ENCODE peak calls at places on chromosome 1, in eight cellular contexts. I is stomach, Q is lung, K is tibial artery, C is heart left ventricle, B is PC-3, D is astrocyte, G is AG04450. X is an unnamed sample.

GRCh38 chr1:186308264-186309060 is 66.6 kb downstream of the TPR start:
- DNase-seq in C (no peak), B (no peak), I (no peak), Q (no peak), K (no peak), D (no peak), G (no peak), X (no peak)

GRCh38 chr1:26387447-26387846 is 14.9 kb upstream of the ZNF683 start:
- DNase-seq in I (no peak), C (no peak), D (peak; percentile 47), B (peak; percentile 97), K (no peak), G (no peak), Q (no peak), X (no peak)

GRCh38 chr1:45722809-45723208 is 27.6 kb downstream of the IPP start:
- DNase-seq in I (no peak), Q (no peak), B (no peak), D (peak; percentile 4), C (no peak), K (no peak), G (no peak), X (no peak)

GRCh38 chr1:213666113-213666512 is 321.7 kb upstream of the PROX1 start:
- DNase-seq in I (no peak), C (no peak), B (no peak), D (no peak), K (no peak), Q (no peak), G (no peak), X (no peak)

GRCh38 chr1:246355421-246356230 is 151.5 kb downstream of the SMYD3 start:
- DNase-seq in Q (no peak), G (no peak), K (no peak), B (no peak), C (no peak), D (peak; percentile 51), I (no peak), X (no peak)

GRCh38 chr1:234599617-234600417 is 10.2 kb downstream of the IRF2BP2 start:
- DNase-seq in D (peak; percentile 82), I (peak; percentile 89), B (peak; percentile 77), Q (peak; percentile 82), K (peak; percentile 83), G (no peak), C (peak; percentile 96), X (peak; percentile 78)

GRCh38 chr1:243529512-243529911 is 273.7 kb downstream of the SDCCAG8 start:
- DNase-seq in B (no peak), K (no peak), Q (no peak), D (no peak), I (no peak), G (no peak), C (no peak), X (no peak)

GRCh38 chr1:101166583-101167120 is 70.2 kb upstream of the S1PR1 start:
- DNase-seq in B (no peak), K (no peak), D (peak; percentile 11), G (no peak), I (no peak), Q (no peak), C (no peak), X (no peak)

GRCh38 chr1:220767312-220768126 is 19.2 kb upstream of the MTARC1 start:
- DNase-seq in B (no peak), D (no peak), Q (no peak), G (peak; percentile 24), K (no peak), C (no peak), I (no peak), X (no peak)

GRCh38 chr1:12275370-12275769 is 45.5 kb downstream of the VPS13D start:
- DNase-seq in K (peak; percentile 42), B (peak; percentile 37), C (peak; percentile 42), I (peak; percentile 30), Q (no peak), G (no peak), D (no peak), X (peak; percentile 21)

GRCh38 chr1:15418811-15419515 is 9.3 kb downstream of the EFHD2 start:
- DNase-seq in B (no peak), Q (no peak), G (no peak), K (no peak), I (peak; percentile 86), D (peak; percentile 44), C (no peak), X (peak; percentile 73)

GRCh38 chr1:53285969-53286760 is 41.7 kb downstream of the LRP8 start:
- DNase-seq in K (no peak), G (no peak), C (no peak), B (no peak), D (no peak), I (no peak), Q (no peak), X (no peak)

GRCh38 chr1:152458384-152459185 is 44.5 kb upstream of the CRNN start:
- DNase-seq in B (peak; percentile 94), I (peak; percentile 84), K (peak; percentile 79), G (peak; percentile 23), Q (peak; percentile 76), C (peak; percentile 70), D (peak; percentile 45), X (peak; percentile 66)

DNA sequence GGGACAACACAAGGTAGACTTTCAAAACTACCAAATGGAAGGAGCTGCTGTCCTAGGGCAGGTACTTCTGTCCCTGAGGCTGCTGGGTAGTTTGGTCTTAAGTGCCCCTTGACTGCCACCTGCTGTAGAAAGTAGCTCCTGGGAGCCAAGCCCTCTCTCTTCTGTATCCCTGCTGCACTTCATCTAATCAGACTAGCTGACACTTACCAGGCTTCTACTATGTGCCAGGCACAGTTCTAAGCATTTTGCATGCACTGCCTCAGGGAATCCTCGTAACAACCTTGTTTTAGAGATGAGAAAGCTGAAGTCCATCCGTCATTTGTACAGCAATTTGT is 15.9 kb upstream of the SRSF4 start:
- DNase-seq in I (peak; percentile 40), K (no peak), D (no peak), G (no peak), B (peak; percentile 60), Q (peak; percentile 46), C (no peak), X (no peak)
- TF ChIP-seq CTCF in I (no peak), K (no peak), D (peak; percentile 34), G (peak; percentile 58), B (peak; percentile 67), Q (no peak), C (peak; percentile 27), X (no peak)

DNA sequence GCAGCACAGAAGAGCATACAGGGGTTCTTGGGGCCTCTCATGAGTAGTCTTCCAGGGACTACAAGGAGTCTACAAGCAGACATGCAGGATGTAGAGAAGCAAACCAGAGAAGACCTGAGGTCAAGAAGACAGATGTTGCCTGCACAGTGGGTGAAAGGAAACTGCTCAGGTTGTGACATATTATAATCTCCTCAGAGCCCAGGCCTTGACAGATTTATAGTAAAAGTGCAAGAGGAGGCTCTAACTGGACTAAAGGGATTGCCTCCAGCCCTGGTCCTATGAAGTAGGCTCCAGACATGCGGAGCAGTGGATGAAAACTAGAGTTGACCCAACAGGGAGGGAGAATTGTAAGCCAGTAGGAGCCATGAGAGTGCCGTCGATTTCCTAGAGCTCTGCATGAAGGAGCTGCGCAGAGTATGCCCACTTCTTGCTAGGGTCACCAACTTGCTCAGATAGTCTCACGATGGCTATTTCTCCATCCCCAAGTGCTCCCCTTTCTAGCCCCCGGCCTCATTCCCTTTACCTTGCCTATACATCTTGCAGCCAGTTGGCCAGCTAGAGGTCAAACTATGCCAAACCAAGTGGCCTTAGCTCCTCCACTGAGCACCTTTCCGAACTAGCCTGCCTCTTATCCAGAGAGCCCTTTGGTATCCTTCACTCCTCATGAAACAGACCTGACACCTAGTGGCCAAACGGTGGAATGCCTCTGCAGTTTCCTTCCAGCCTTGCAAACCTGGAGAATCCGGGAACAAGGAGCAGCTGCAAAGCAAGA is 36.2 kb upstream of the IPO9 start:
- DNase-seq in K (peak; percentile 83), Q (peak; percentile 82), D (peak; percentile 68), B (peak; percentile 83), G (peak; percentile 65), C (peak; percentile 64), I (peak; percentile 81), X (peak; percentile 88)
- H3K27ac ChIP-seq in K (peak overlapping the region; percentile 66), Q (peak overlapping the region; percentile 75), D (peak overlapping the region; percentile 66), B (no peak overlapping the region), G (no peak overlapping the region), C (peak overlapping the region; percentile 80), I (peak overlapping the region; percentile 60), X (peak overlapping the region; percentile 75)

DNA sequence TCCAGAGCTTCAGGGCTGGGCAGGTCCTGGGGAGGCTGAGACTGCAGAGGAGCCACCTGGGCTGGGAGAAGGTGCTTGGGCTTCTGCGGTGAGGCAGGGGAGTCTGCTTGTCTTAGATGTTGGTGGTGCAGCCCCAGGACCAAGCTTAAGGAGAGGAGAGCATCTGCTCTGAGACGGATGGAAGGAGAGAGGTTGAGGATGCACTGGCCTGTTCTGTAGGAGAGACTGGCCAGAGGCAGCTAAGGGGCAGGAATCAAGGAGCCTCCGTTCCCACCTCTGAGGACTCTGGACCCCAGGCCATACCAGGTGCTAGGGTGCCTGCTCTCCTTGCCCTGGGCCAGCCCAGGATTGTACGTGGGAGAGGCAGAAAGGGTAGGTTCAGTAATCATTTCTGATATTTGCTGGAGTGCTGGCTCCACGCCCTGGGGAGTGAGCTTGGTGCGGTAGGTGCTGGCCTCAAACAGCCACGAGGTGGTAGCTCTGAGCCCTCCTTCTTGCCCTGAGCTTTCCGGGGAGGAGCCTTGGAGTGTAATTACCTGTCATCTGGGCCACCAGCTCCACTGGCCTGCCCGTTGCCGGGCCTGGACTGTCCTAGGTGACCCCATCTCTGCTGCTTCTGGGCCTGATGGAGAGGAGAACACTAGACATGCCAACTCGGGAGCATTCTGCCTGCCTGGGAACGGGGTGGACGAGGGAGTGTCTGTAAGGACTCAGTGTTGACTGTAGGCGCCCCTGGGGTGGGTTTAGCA is 9.3 kb downstream of the MYBPH start:
- DNase-seq in B (peak; percentile 26), I (peak; percentile 68), Q (no peak), K (no peak), C (no peak), D (no peak), G (no peak), X (peak; percentile 46)
- TF ChIP-seq CTCF in B (peak; percentile 35), I (no peak), Q (no peak), K (no peak), C (no peak), D (no peak), G (peak; percentile 35), X (no peak)

DNA sequence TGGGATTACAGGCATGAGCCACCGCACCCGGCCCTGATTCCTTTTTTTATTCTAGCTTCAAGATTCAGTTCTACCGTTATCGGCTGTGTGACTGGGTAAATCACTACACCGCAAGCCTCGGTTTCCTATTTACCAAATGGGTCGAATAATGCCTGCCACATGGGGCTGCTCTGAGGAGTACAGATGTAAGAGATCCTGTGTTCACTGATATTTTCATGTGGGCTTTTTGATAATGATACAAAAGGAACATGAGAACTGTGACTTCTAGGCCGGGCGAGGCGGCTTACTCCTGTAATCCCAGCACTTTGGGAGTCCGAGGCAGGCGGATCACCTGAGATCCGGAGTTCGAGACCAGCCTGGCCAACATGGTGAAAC is 695 bp upstream of the PSMB4 start:
- DNase-seq in I (no peak), K (no peak), B (no peak), D (no peak), G (no peak), C (peak; percentile 27), Q (no peak), X (no peak)
- H3K27ac ChIP-seq in I (peak overlapping the region; percentile 95), K (peak overlapping the region; percentile 91), B (no peak overlapping the region), D (peak overlapping the region; percentile 51), G (peak overlapping the region; percentile 81), C (peak overlapping the region; percentile 86), Q (peak overlapping the region; percentile 76), X (peak overlapping the region; percentile 77)

X was measured in RWPE1.